ENCODE peak calls at places on chromosomes 1 and 21, in ten cellular contexts. K, T, G, I, P, X, F, A, V and Z are unnamed samples.

GRCh38 chr1:3101127-3101939 is 32.3 kb downstream of the PRDM16 start:
- DNase-seq in V (no peak), X (no peak), K (no peak), F (no peak), P (no peak), I (no peak), T (no peak), A (peak; percentile 76), G (peak; percentile 17), Z (no peak)

GRCh38 chr1:19737413-19737812 is 62.3 kb downstream of the TMCO4 start:
- DNase-seq in F (no peak), V (no peak), G (peak; percentile 45), T (no peak), P (peak; percentile 40), X (peak; percentile 58), I (no peak), K (no peak), A (no peak), Z (peak; percentile 39)

GRCh38 chr1:155976913-155977606 is 1.3 kb downstream of the ARHGEF2 start:
- DNase-seq in G (no peak), A (no peak), I (no peak), K (no peak), T (peak; percentile 26), V (no peak), P (peak; percentile 54), X (peak; percentile 49), F (no peak), Z (no peak)

GRCh38 chr1:24003331-24003972 is 23.3 kb upstream of the SRSF10 start:
- DNase-seq in P (peak; percentile 70), G (peak; percentile 28), I (peak; percentile 86), V (no peak), A (peak; percentile 24), X (no peak), F (no peak), T (no peak), K (no peak), Z (no peak)

GRCh38 chr1:235108185-235108593 is 20.4 kb downstream of the TOMM20 start:
- DNase-seq in V (no peak), X (no peak), P (no peak), K (no peak), G (peak; percentile 31), F (no peak), T (no peak), I (no peak), A (no peak), Z (no peak)

GRCh38 chr1:93681549-93682412 is at the start of gene BCAR3:
- DNase-seq in F (peak; percentile 85), T (peak; percentile 78), V (no peak), P (peak; percentile 83), I (peak; percentile 78), X (peak; percentile 52), K (peak; percentile 31), G (peak; percentile 66), A (peak; percentile 33), Z (peak; percentile 16)

GRCh38 chr1:177301425-177302124 is 130.8 kb downstream of the BRINP2 start:
- DNase-seq in X (no peak), I (no peak), P (no peak), F (no peak), G (no peak), K (no peak), A (no peak), V (no peak), T (no peak), Z (peak; percentile 42)

GRCh38 chr1:200030791-200031190 is 3.3 kb downstream of the NR5A2 start:
- DNase-seq in K (no peak), A (no peak), I (no peak), T (no peak), P (no peak), X (no peak), G (no peak), V (no peak), F (no peak), Z (no peak)

GRCh38 chr1:3454811-3455618 is 550 bp downstream of the ARHGEF16 start:
- DNase-seq in T (peak; percentile 70), V (no peak), A (no peak), X (no peak), G (peak; percentile 21), I (no peak), P (no peak), F (peak; percentile 78), K (no peak), Z (no peak)

GRCh38 chr1:232982238-232982944 is 32.0 kb downstream of the NTPCR start:
- DNase-seq in K (no peak), A (no peak), I (peak; percentile 77), T (no peak), V (no peak), P (peak; percentile 32), G (peak; percentile 10), F (no peak), X (peak; percentile 83), Z (no peak)

GRCh38 chr1:168468042-168468809 is 75.6 kb downstream of the XCL2 start:
- DNase-seq in G (no peak), K (no peak), P (no peak), V (no peak), I (peak; percentile 43), X (peak; percentile 55), T (no peak), A (no peak), F (no peak), Z (no peak)

GRCh38 chr1:204335085-204335484 is 24.6 kb downstream of the PLEKHA6 start:
- DNase-seq in G (peak; percentile 40), V (no peak), F (no peak), P (no peak), X (no peak), I (no peak), A (no peak), K (peak; percentile 40), T (no peak), Z (no peak)

GRCh38 chr1:46606255-46606965 is 2.3 kb upstream of the MKNK1 start:
- DNase-seq in F (no peak), A (peak; percentile 32), X (no peak), V (no peak), P (peak; percentile 48), T (no peak), K (no peak), I (no peak), G (no peak), Z (no peak)

GRCh38 chr1:159162511-159163265 is 8.7 kb upstream of the CADM3 start:
- DNase-seq in I (no peak), V (peak; percentile 21), F (no peak), T (no peak), X (no peak), K (no peak), P (peak; percentile 64), G (no peak), A (no peak), Z (no peak)

GRCh38 chr21:25039461-25040380 is 567.6 kb downstream of the MRPL39 start:
- DNase-seq in V (no peak), I (no peak), K (peak; percentile 61), F (no peak), X (peak; percentile 69), G (peak; percentile 48), A (peak; percentile 21), P (no peak), T (no peak), Z (peak; percentile 24)

GRCh38 chr21:43585924-43586411 is 73.3 kb downstream of the HSF2BP start:
- DNase-seq in G (no peak), A (no peak), K (no peak), X (peak; percentile 100), F (no peak), V (no peak), I (peak; percentile 98), P (peak; percentile 100), T (no peak), Z (no peak)

GRCh38 chr1:117561071-117561470 is 44.8 kb upstream of the TENT5C start:
- DNase-seq in G (no peak), P (no peak), I (no peak), A (no peak), K (no peak), V (no peak), T (no peak), F (no peak), X (no peak), Z (no peak)

GRCh38 chr1:231121533-231121932 is 40.3 kb upstream of the TRIM67 start:
- DNase-seq in X (no peak), P (no peak), V (no peak), T (no peak), A (peak; percentile 31), G (peak; percentile 26), F (no peak), I (no peak), K (no peak), Z (no peak)

GRCh38 chr1:29327223-29327935 is 91.1 kb downstream of the PTPRU start:
- DNase-seq in G (no peak), F (no peak), I (no peak), T (no peak), V (no peak), P (no peak), X (no peak), K (no peak), A (no peak), Z (no peak)

GRCh38 chr1:205348559-205349477 is 7.9 kb downstream of the KLHDC8A start:
- DNase-seq in I (no peak), V (no peak), K (no peak), T (no peak), A (no peak), F (no peak), G (peak; percentile 100), X (peak; percentile 80), P (no peak), Z (no peak)

GRCh38 chr21:27035791-27036190 is 68.9 kb upstream of the ADAMTS5 start:
- DNase-seq in I (no peak), G (no peak), K (no peak), X (no peak), T (no peak), V (no peak), F (no peak), A (no peak), P (no peak), Z (no peak)

GRCh38 chr1:39623053-39623452 is 16.4 kb downstream of the HEYL start:
- DNase-seq in F (peak; percentile 50), G (no peak), A (no peak), X (no peak), P (no peak), T (no peak), K (no peak), I (no peak), V (no peak), Z (peak; percentile 28)

GRCh38 chr1:35971601-35972000 is 40.7 kb downstream of the AGO3 start:
- DNase-seq in V (no peak), X (no peak), P (no peak), I (no peak), A (no peak), K (no peak), T (no peak), F (no peak), G (no peak), Z (no peak)

GRCh38 chr1:168689726-168690602 is 39.0 kb downstream of the DPT start:
- DNase-seq in G (peak; percentile 16), A (no peak), T (no peak), I (no peak), K (peak; percentile 94), V (no peak), P (peak; percentile 67), F (no peak), X (no peak), Z (no peak)

GRCh38 chr1:218344814-218345672 is at the start of gene TGFB2:
- DNase-seq in P (peak; percentile 79), V (no peak), I (peak; percentile 84), T (peak; percentile 21), K (peak; percentile 76), G (peak; percentile 79), A (peak; percentile 65), F (no peak), X (peak; percentile 94), Z (peak; percentile 53)

GRCh38 chr1:183898001-183898396 is 93.1 kb downstream of the RGL1 start:
- DNase-seq in G (no peak), V (no peak), T (no peak), P (no peak), F (no peak), A (no peak), K (no peak), I (no peak), X (no peak), Z (no peak)